ENCODE peak calls at places on chromosomes 4 and X, in seven cellular contexts. O, E, K, A, W, N and G are unnamed samples.

GRCh38 chr4:3711183-3712111 is 54.7 kb upstream of the ADRA2C start:
- DNase-seq in N (no peak), K (no peak), A (no peak), O (no peak), W (no peak), E (no peak), G (no peak)

GRCh38 chrX:46589977-46590723 is 16.6 kb downstream of the CHST7 start:
- DNase-seq in A (peak), E (no peak), O (no peak), N (peak), W (no peak), K (no peak), G (no peak)

GRCh38 chr4:4779486-4779885 is 80.0 kb upstream of the MSX1 start:
- DNase-seq in W (no peak), E (no peak), O (no peak), N (no peak), K (no peak), A (no peak), G (no peak)

GRCh38 chrX:103691059-103691458 is 4.6 kb upstream of the MORF4L2 start:
- DNase-seq in A (no peak), N (no peak), K (no peak), E (no peak), W (no peak), O (no peak), G (no peak)

GRCh38 chr4:83947811-83948210 is 411.9 kb downstream of the GPAT3 start:
- DNase-seq in K (no peak), E (no peak), O (no peak), W (no peak), N (no peak), A (no peak), G (no peak)

GRCh38 chrX:108298165-108298602 is 140.0 kb downstream of the COL4A6 start:
- DNase-seq in W (no peak), A (no peak), E (no peak), O (no peak), K (no peak), N (no peak), G (no peak)

GRCh38 chrX:140918398-140919043 is 83.9 kb upstream of the SPANXB1 start:
- DNase-seq in E (no peak), N (peak), W (no peak), A (peak), K (peak), O (peak), G (no peak)

GRCh38 chr4:1712216-1713002 is at the start of gene SLBP:
- DNase-seq in N (peak), K (peak), O (peak), A (peak), E (peak), W (peak), G (peak)

GRCh38 chr4:101790521-101791188 is at the start of gene BANK1:
- DNase-seq in A (peak), K (no peak), E (no peak), W (peak), N (peak), O (no peak), G (peak)

GRCh38 chrX:148422531-148422930 is 77.9 kb upstream of the AFF2 start:
- DNase-seq in W (no peak), K (no peak), A (peak), E (no peak), O (no peak), N (peak), G (no peak)

GRCh38 chr4:173935622-173936405 is 347.7 kb downstream of the FBXO8 start:
- DNase-seq in E (no peak), O (no peak), W (no peak), N (peak), A (no peak), K (no peak), G (no peak)

GRCh38 chr4:83490876-83491450 is 6.1 kb upstream of the ABRAXAS1 start:
- DNase-seq in A (peak), W (no peak), O (no peak), K (peak), E (no peak), N (peak), G (no peak)

GRCh38 chr4:74463123-74463522 is 18.2 kb downstream of the AREG start:
- DNase-seq in K (no peak), N (no peak), O (no peak), A (no peak), W (no peak), E (no peak), G (no peak)

GRCh38 chrX:310621-311155 is 7.9 kb downstream of the GTPBP6 start:
- DNase-seq in A (no peak), N (no peak), O (no peak), W (peak), E (no peak), K (no peak), G (no peak)

GRCh38 chr4:47830263-47831025 is 7.4 kb downstream of the CORIN start:
- DNase-seq in O (no peak), W (no peak), A (no peak), N (no peak), E (no peak), K (no peak), G (no peak)

GRCh38 chr4:113683143-113683542 is 78.4 kb downstream of the CAMK2D start:
- DNase-seq in A (no peak), K (no peak), N (peak), W (no peak), O (no peak), E (no peak), G (no peak)

GRCh38 chr4:121742794-121743193 is 22.2 kb downstream of the SMIM43 start:
- DNase-seq in O (no peak), K (no peak), W (no peak), A (no peak), E (no peak), N (no peak), G (no peak)

GRCh38 chr4:81069706-81070331 is 39.3 kb downstream of the BMP3 start:
- DNase-seq in W (peak), A (peak), N (peak), O (peak), E (peak), K (peak), G (no peak)

GRCh38 chr4:75038376-75038775 is 105.5 kb downstream of the PARM1 start:
- DNase-seq in W (no peak), O (no peak), K (no peak), E (no peak), N (no peak), A (no peak), G (no peak)

GRCh38 chrX:17374619-17375360 is at the start of gene NHS:
- DNase-seq in O (peak), W (peak), K (peak), E (no peak), N (peak), A (peak), G (no peak)

GRCh38 chr4:102061133-102061532 is 270.6 kb downstream of the BANK1 start:
- DNase-seq in E (no peak), A (no peak), N (no peak), O (no peak), K (no peak), W (no peak), G (no peak)

GRCh38 chrX:120309873-120310730 is 1.2 kb downstream of the TMEM255A start:
- DNase-seq in A (peak), O (no peak), K (no peak), E (no peak), W (no peak), N (peak), G (no peak)

GRCh38 chrX:139126493-139126892 is 404.0 kb upstream of the F9 start:
- DNase-seq in A (no peak), E (peak), K (no peak), W (no peak), N (peak), O (no peak), G (no peak)

GRCh38 chrX:140725500-140725899 is 15.9 kb downstream of the LINC00632 start:
- DNase-seq in W (no peak), K (no peak), E (no peak), N (no peak), A (no peak), O (no peak), G (no peak)

GRCh38 chr4:129972257-129972656 is 876.3 kb downstream of the C4orf33 start:
- DNase-seq in W (no peak), O (no peak), K (no peak), E (no peak), N (no peak), A (no peak), G (no peak)

GRCh38 chr4:86264269-86264668 is 95.6 kb downstream of the MAPK10 start:
- DNase-seq in W (no peak), K (no peak), E (no peak), O (no peak), N (peak), A (no peak), G (no peak)

GRCh38 chrX:18872621-18873020 is 111.3 kb downstream of the PHKA2 start:
- DNase-seq in A (no peak), O (no peak), N (no peak), E (no peak), W (no peak), K (no peak), G (no peak)

GRCh38 chr4:90028460-90028859 is 98.7 kb upstream of the CCSER1 start:
- DNase-seq in N (no peak), E (no peak), K (no peak), O (no peak), W (no peak), A (no peak), G (no peak)

GRCh38 chr4:90030202-90030601 is 97.0 kb upstream of the CCSER1 start:
- DNase-seq in E (no peak), O (no peak), W (no peak), A (no peak), N (no peak), K (no peak), G (no peak)

GRCh38 chr4:90024519-90024918 is 102.7 kb upstream of the CCSER1 start:
- DNase-seq in N (no peak), O (no peak), E (no peak), A (no peak), K (no peak), W (no peak), G (no peak)

GRCh38 chr4:90027565-90027964 is 99.6 kb upstream of the CCSER1 start:
- DNase-seq in K (no peak), E (no peak), O (no peak), W (no peak), A (no peak), N (no peak), G (no peak)

DNA sequence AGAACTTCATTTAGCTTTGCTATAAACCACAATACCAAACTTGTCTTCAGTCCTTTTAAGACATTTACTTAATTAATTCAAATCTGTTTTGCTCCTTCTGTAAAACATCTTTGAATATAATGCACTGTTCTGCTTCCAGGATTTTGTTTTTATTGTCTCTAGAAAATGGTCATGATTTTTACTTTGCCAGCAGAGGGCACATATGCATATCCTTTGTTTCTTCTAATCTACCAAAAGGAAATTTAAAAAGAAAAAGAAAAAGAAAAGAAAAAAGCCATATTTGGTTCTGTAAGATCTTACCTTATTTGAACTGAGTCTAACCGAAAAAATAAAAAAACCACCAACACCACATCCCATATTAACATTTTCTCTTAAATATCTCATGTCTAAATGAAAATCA is 101.9 kb upstream of the CCSER1 start:
- DNase-seq in O (peak), W (no peak), N (peak), K (no peak), E (no peak), A (no peak), G (no peak)
- TF ChIP-seq CTCF in O (peak), W (no peak), N (peak), K (no peak), E (no peak), A (no peak), G (no peak)

GRCh38 chr4:16270654-16271328 is 44.5 kb upstream of the TAPT1 start:
- DNase-seq in E (no peak), W (no peak), A (no peak), K (no peak), O (no peak), N (no peak), G (no peak)
- TF ChIP-seq CTCF in E (no peak), W (no peak), A (peak), K (peak), O (no peak), N (no peak), G (no peak)

GRCh38 chr4:175511861-175512260 is 300.2 kb downstream of the GPM6A start:
- DNase-seq in N (no peak), A (peak), K (no peak), E (no peak), O (no peak), W (no peak), G (no peak)

GRCh38 chr4:175504316-175504715 is 307.7 kb downstream of the GPM6A start:
- DNase-seq in E (no peak), A (peak), N (no peak), K (peak), O (no peak), W (no peak), G (no peak)

GRCh38 chr4:175514174-175514573 is 297.9 kb downstream of the GPM6A start:
- DNase-seq in K (no peak), E (no peak), A (no peak), O (no peak), N (no peak), W (no peak), G (no peak)

GRCh38 chr4:175509320-175509719 is 302.7 kb downstream of the GPM6A start:
- DNase-seq in K (no peak), E (no peak), A (no peak), N (peak), W (no peak), O (no peak), G (no peak)
- TF ChIP-seq CTCF in K (peak), E (no peak), A (no peak), N (peak), W (no peak), O (no peak), G (no peak)

GRCh38 chr4:148056879-148057278 is 325.0 kb downstream of the ARHGAP10 start:
- DNase-seq in K (peak), E (no peak), N (peak), O (peak), W (peak), A (peak), G (peak)
- TF ChIP-seq CTCF in K (no peak), E (no peak), N (no peak), O (no peak), W (no peak), A (no peak), G (peak)

GRCh38 chrX:54044126-54044876 is at the start of gene PHF8:
- DNase-seq in O (peak), E (peak), N (peak), W (peak), A (peak), K (peak), G (peak)

GRCh38 chrX:54043696-54044125 is 562 bp downstream of the PHF8 start:
- DNase-seq in W (peak), O (no peak), A (peak), E (peak), N (peak), K (no peak), G (no peak)

GRCh38 chrX:54043084-54043483 is 1.2 kb downstream of the PHF8 start:
- DNase-seq in E (no peak), O (no peak), A (no peak), K (no peak), N (no peak), W (no peak), G (no peak)

GRCh38 chrX:54044877-54045328 is 630 bp upstream of the PHF8 start:
- DNase-seq in A (no peak), K (no peak), O (no peak), E (no peak), W (no peak), N (no peak), G (no peak)

GRCh38 chrX:54042609-54043010 is 1.7 kb downstream of the PHF8 start:
- DNase-seq in E (peak), W (peak), K (peak), O (peak), N (peak), A (peak), G (peak)
- TF ChIP-seq CTCF in E (peak), W (peak), K (peak), O (peak), N (no peak), A (peak), G (no peak)

DNA sequence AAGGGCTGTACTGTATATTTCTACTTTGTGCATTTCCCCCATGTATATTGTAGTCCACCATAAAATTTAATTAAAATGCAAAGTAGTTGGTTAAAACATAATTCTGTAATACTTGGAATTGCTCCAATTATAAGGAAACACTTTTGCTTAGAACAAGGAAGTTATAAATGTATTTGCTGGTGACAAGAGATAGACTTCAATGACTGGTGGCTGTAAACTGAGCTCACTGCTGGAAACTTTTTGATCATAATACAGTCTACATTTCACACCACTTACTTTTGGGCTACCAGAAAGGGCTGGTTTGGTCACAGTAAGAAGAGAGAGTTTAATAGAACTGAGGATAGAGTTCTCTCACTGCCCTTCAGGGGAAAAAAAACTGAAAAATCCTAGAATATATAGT is 32.7 kb downstream of the DCAF8L2 start:
- DNase-seq in A (no peak), E (no peak), N (no peak), O (no peak), K (no peak), W (no peak), G (no peak)
- TF ChIP-seq CTCF in A (no peak), E (no peak), N (no peak), O (no peak), K (no peak), W (no peak), G (no peak)

GRCh38 chr4:8195431-8195830 is 3.7 kb upstream of the SH3TC1 start:
- DNase-seq in W (no peak), O (no peak), K (no peak), A (no peak), N (no peak), E (no peak), G (no peak)

GRCh38 chr4:8195841-8196460 is 3.1 kb upstream of the SH3TC1 start:
- DNase-seq in N (no peak), O (no peak), W (no peak), K (no peak), A (no peak), E (no peak), G (no peak)

GRCh38 chr4:8194306-8195242 is 4.5 kb upstream of the SH3TC1 start:
- DNase-seq in A (no peak), K (no peak), E (no peak), N (no peak), W (no peak), O (no peak), G (no peak)

GRCh38 chr4:8191136-8191747 is 7.8 kb upstream of the SH3TC1 start:
- DNase-seq in E (peak), O (no peak), K (peak), A (peak), W (peak), N (peak), G (no peak)

DNA sequence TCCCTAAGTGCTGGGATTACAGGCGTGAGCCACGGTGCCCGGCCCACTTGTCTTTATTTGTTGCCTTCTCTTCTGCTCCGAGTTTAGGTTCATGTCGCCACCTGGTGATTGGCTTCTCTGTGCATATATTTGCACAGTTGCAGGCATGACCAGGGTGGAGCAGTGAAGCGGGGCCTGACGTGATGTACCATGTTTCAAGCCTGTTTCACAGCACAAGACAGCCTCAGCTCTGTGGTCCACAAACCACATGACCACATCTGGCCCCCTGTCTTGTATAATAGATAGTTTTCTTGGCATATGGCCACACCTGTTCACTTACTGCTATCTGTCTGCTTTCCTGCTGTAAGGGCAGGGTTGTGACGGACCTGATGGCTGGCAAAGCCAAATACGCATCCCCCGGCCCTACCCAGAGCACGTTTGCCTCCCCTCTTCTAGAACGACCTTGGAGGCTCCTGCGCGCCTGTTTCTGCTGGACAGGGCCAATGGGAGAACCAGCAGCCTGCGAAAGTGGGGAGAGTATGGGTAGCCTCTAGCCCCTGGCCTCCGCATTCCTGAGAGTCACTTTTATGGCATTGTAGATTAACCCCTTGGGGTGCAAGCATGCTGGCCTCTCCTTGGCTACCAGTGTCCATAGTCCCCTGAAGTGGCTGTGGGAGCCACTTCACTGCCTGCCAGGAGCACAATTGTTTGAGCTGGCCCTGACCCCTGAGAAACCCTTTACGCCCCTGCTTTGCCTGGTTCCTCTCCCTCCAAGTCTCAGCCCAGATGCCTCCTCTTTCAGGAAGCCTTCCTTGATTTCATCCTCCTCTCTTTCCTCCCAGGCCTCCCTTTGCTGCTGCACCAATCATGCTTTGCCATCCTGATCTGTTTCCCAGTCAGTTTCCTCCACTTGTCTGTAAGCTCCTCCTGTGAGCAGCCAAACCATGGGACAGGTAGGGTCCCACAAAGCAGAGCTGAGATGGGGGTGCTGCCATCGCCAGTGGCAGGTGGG is 6.0 kb upstream of the SH3TC1 start:
- DNase-seq in O (no peak), A (peak), N (peak), K (peak), E (peak), W (peak), G (peak)
- TF ChIP-seq CTCF in O (peak), A (peak), N (peak), K (peak), E (peak), W (peak), G (no peak)

GRCh38 chr4:44623687-44624086 is 27.7 kb downstream of the YIPF7 start:
- DNase-seq in E (no peak), A (no peak), N (no peak), O (no peak), K (no peak), W (no peak), G (no peak)
- TF ChIP-seq CTCF in E (no peak), A (no peak), N (no peak), O (no peak), K (no peak), W (no peak), G (no peak)